ENCODE peak calls at places on chromosomes 13 and 19, in eight cellular contexts. G is cardiac muscle cell, X is RWPE1, I is cardiac fibroblast, O is psoas muscle, K is neural crest cell, F is HepG2, H is Peyer's patch. L is an unnamed sample.

GRCh38 chr19:3801412-3802096 is 15.4 kb upstream of the MATK start:
- DNase-seq in G (peak), X (peak), I (peak), O (no peak), K (no peak), F (no peak), H (peak), L (no peak)

GRCh38 chr13:37134411-37135041 is 29.1 kb upstream of the CSNK1A1L start:
- DNase-seq in G (peak), X (no peak), I (peak), O (no peak), K (no peak), F (no peak), H (no peak), L (no peak)

GRCh38 chr19:6743071-6743470 is 3.6 kb downstream of the TRIP10 start:
- DNase-seq in G (no peak), X (no peak), I (no peak), O (no peak), K (no peak), F (no peak), H (no peak), L (no peak)

GRCh38 chr13:92838786-92839185 is 387.8 kb upstream of the GPC6 start:
- DNase-seq in G (peak), X (peak), I (peak), O (no peak), K (no peak), F (peak), H (no peak), L (no peak)

GRCh38 chr13:75123428-75123827 is 358.5 kb downstream of the TBC1D4 start:
- DNase-seq in G (no peak), X (no peak), I (no peak), O (no peak), K (no peak), F (no peak), H (no peak), L (no peak)

GRCh38 chr19:677201-677600 is 1.0 kb downstream of the FSTL3 start:
- DNase-seq in G (peak), X (peak), I (peak), O (peak), K (no peak), F (peak), H (peak), L (no peak)

GRCh38 chr19:5046339-5047039 is 77.6 kb downstream of the KDM4B start:
- DNase-seq in G (no peak), X (peak), I (no peak), O (peak), K (no peak), F (peak), H (peak), L (peak)

GRCh38 chr13:75873499-75873898 is 237.4 kb downstream of the LMO7 start:
- DNase-seq in G (no peak), X (no peak), I (no peak), O (no peak), K (no peak), F (no peak), H (no peak), L (no peak)

GRCh38 chr13:39378293-39378692 is 224.7 kb downstream of the LHFPL6 start:
- DNase-seq in G (no peak), X (no peak), I (no peak), O (no peak), K (no peak), F (no peak), H (no peak), L (no peak)

GRCh38 chr13:48579167-48579918 is 46.5 kb upstream of the RCBTB2 start:
- DNase-seq in G (no peak), X (peak), I (no peak), O (no peak), K (no peak), F (no peak), H (no peak), L (no peak)

GRCh38 chr19:3692141-3693029 is 7.9 kb downstream of the PIP5K1C start:
- DNase-seq in G (no peak), X (no peak), I (no peak), O (no peak), K (peak), F (no peak), H (no peak), L (peak)

GRCh38 chr13:109737606-109738005 is 48.8 kb downstream of the IRS2 start:
- DNase-seq in G (peak), X (peak), I (peak), O (no peak), K (no peak), F (no peak), H (no peak), L (no peak)

GRCh38 chr13:22937241-22937640 is 243.5 kb upstream of the SGCG start:
- DNase-seq in G (no peak), X (no peak), I (no peak), O (no peak), K (no peak), F (no peak), H (no peak), L (no peak)

GRCh38 chr13:43300817-43301216 is 277.4 kb downstream of the DNAJC15 start:
- DNase-seq in G (peak), X (no peak), I (peak), O (no peak), K (no peak), F (no peak), H (no peak), L (no peak)

GRCh38 chr13:20473888-20474287 is 51.8 kb downstream of the CRYL1 start:
- DNase-seq in G (no peak), X (no peak), I (no peak), O (no peak), K (no peak), F (no peak), H (no peak), L (no peak)

GRCh38 chr13:44098559-44098958 is 218.9 kb downstream of the LACC1 start:
- DNase-seq in G (no peak), X (no peak), I (no peak), O (no peak), K (no peak), F (no peak), H (peak), L (no peak)

GRCh38 chr13:100589178-100589725 is 663 bp upstream of the GGACT start:
- DNase-seq in G (no peak), X (no peak), I (no peak), O (no peak), K (no peak), F (no peak), H (no peak), L (no peak)

GRCh38 chr13:100594255-100594654 is 5.7 kb upstream of the GGACT start:
- DNase-seq in G (no peak), X (no peak), I (no peak), O (no peak), K (no peak), F (no peak), H (no peak), L (no peak)

GRCh38 chr13:100597253-100597652 is 8.7 kb upstream of the GGACT start:
- DNase-seq in G (no peak), X (no peak), I (no peak), O (no peak), K (no peak), F (no peak), H (no peak), L (no peak)

GRCh38 chr13:100596516-100596915 is 7.9 kb upstream of the GGACT start:
- DNase-seq in G (no peak), X (no peak), I (no peak), O (no peak), K (no peak), F (no peak), H (no peak), L (no peak)

DNA sequence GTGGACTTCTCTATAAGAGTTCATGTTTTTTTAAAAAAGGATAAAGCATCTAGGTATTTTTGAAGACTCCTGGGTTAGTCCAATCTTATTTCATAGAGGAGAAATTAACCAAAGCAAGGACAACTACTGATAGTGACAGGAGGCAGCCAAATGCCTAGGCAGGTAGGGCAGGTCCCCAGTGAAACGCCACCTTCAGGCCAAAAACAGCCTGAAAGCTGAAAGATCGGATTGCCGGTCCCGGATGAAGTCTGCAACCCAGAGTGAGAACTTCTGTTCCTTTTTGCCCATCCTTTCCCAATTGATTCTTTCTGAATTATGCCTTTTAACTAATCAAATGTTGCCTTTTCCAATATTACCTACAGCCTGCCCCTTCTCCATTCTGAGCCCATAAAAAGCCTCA is 6.1 kb upstream of the GGACT start:
- DNase-seq in G (no peak), X (no peak), I (no peak), O (no peak), K (no peak), F (peak), H (peak), L (peak)
- TF ChIP-seq CTCF in G (peak), X (no peak), I (peak), O (no peak), K (peak), F (peak), H (peak), L (peak)

GRCh38 chr19:49019242-49019932 is 2.5 kb upstream of the LHB start:
- DNase-seq in G (peak), X (peak), I (peak), O (peak), K (peak), F (peak), H (peak), L (peak)
- TF ChIP-seq CTCF in G (no peak), X (peak), I (no peak), O (no peak), K (peak), F (peak), H (peak), L (no peak)

GRCh38 chr13:100633461-100633860 is 41.1 kb downstream of the TMTC4 start:
- DNase-seq in G (peak), X (peak), I (peak), O (no peak), K (no peak), F (peak), H (no peak), L (no peak)

GRCh38 chr13:100634686-100635085 is 39.9 kb downstream of the TMTC4 start:
- DNase-seq in G (no peak), X (no peak), I (no peak), O (no peak), K (no peak), F (no peak), H (no peak), L (no peak)

GRCh38 chr13:100625447-100625846 is 36.9 kb upstream of the GGACT start:
- DNase-seq in G (no peak), X (no peak), I (no peak), O (no peak), K (no peak), F (no peak), H (no peak), L (no peak)

GRCh38 chr13:100627142-100627541 is 38.6 kb upstream of the GGACT start:
- DNase-seq in G (no peak), X (no peak), I (no peak), O (no peak), K (no peak), F (no peak), H (no peak), L (no peak)

DNA sequence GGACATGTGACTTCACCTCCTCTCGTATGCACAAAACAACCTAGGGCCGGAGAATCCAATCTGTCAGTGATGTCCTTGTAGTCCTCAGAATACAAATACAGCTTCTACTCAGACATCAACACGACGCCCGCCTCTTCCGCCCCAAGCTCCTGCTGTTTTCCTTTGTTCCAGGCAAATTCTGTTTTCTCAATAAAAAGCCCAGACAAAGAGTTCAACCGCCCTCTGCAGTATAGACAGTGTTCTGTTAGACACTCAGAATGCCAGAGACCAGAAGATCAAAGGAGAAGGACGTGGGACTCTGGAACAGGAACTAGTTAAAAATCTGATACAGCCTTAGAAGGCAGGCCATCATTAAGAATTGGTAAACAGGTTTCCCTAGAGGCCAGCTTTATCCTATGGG is 42.0 kb upstream of the GGACT start:
- DNase-seq in G (no peak), X (no peak), I (no peak), O (no peak), K (peak), F (peak), H (no peak), L (no peak)
- TF ChIP-seq CTCF in G (no peak), X (no peak), I (no peak), O (no peak), K (no peak), F (no peak), H (no peak), L (no peak)

GRCh38 chr19:17999685-18000479 is 8.1 kb upstream of the ARRDC2 start:
- DNase-seq in G (no peak), X (no peak), I (no peak), O (no peak), K (no peak), F (no peak), H (no peak), L (peak)

GRCh38 chr19:18000981-18001836 is 6.8 kb upstream of the ARRDC2 start:
- DNase-seq in G (peak), X (peak), I (peak), O (peak), K (no peak), F (peak), H (peak), L (peak)

GRCh38 chr19:18000480-18000980 is 7.4 kb upstream of the ARRDC2 start:
- DNase-seq in G (no peak), X (no peak), I (no peak), O (no peak), K (no peak), F (no peak), H (no peak), L (no peak)

GRCh38 chr19:18001837-18002345 is 6.1 kb upstream of the ARRDC2 start:
- DNase-seq in G (no peak), X (no peak), I (no peak), O (no peak), K (no peak), F (no peak), H (no peak), L (no peak)

DNA sequence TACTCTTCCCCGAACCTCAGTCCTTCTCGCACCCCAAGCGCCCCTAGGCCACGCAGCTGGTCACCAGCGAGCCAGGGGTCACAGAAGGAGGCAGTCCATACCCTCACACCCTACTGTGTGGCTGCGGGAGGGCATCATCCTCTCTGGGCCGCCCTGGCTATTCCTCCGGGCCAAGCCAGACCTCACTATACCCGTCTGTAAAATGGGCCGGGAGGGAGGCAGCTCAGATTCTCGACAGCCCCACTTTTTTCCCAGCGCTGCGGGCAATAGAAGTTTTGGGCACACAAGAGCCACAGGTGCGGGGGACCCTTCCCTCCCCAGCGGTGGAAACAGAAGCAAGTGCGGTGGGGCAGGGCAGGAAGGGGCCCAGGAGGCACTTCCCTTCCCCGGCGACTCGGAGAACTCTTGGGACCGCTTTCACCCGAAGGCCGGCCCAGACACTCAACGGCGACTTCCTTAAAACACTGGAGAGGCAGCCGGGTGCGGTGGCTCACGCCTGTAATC is 5.6 kb upstream of the ARRDC2 start:
- DNase-seq in G (no peak), X (no peak), I (no peak), O (peak), K (no peak), F (no peak), H (peak), L (no peak)
- TF ChIP-seq CTCF in G (no peak), X (no peak), I (no peak), O (no peak), K (no peak), F (no peak), H (no peak), L (no peak)

DNA sequence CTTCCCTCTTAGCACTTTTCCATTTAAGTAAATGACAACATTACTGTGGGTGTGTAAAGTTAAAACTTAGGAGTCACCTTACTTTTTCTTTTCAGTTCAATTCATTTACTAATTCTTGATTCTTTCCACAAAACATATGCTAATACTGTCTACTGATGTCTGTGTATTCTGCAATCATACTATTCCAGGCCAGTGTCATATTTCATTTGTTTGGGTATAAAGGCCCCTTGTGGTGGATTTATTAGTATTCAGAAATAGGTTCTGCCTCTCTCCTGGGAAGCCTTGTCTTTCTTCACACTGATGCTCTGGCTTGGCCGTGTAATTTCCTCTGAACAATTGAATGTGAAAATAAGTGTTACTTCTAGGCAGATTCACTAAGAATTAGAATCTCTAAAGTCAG is 621.9 kb upstream of the SPRY2 start:
- DNase-seq in G (peak), X (no peak), I (peak), O (no peak), K (no peak), F (no peak), H (no peak), L (no peak)
- TF ChIP-seq CTCF in G (peak), X (no peak), I (no peak), O (no peak), K (peak), F (no peak), H (no peak), L (no peak)

GRCh38 chr19:8528500-8528899 is 14.5 kb upstream of the ZNF414 start:
- DNase-seq in G (peak), X (no peak), I (no peak), O (no peak), K (no peak), F (no peak), H (no peak), L (no peak)

GRCh38 chr19:8529369-8530006 is 15.5 kb upstream of the ZNF414 start:
- DNase-seq in G (no peak), X (no peak), I (no peak), O (no peak), K (no peak), F (no peak), H (no peak), L (no peak)

GRCh38 chr19:8526345-8527062 is 12.5 kb upstream of the ZNF414 start:
- DNase-seq in G (peak), X (peak), I (peak), O (peak), K (peak), F (peak), H (peak), L (peak)

GRCh38 chr19:8530061-8530679 is 16.2 kb upstream of the ZNF414 start:
- DNase-seq in G (no peak), X (no peak), I (no peak), O (no peak), K (no peak), F (no peak), H (no peak), L (no peak)

GRCh38 chr19:8525401-8525684 is 11.4 kb upstream of the ZNF414 start:
- DNase-seq in G (no peak), X (no peak), I (no peak), O (no peak), K (no peak), F (no peak), H (no peak), L (no peak)
- TF ChIP-seq CTCF in G (peak), X (no peak), I (no peak), O (peak), K (peak), F (peak), H (peak), L (no peak)

GRCh38 chr13:79482271-79482970 is 1.5 kb downstream of the NDFIP2 start:
- DNase-seq in G (peak), X (no peak), I (peak), O (no peak), K (no peak), F (no peak), H (no peak), L (no peak)

GRCh38 chr13:79475569-79475968 is 5.4 kb upstream of the NDFIP2 start:
- DNase-seq in G (no peak), X (no peak), I (no peak), O (no peak), K (no peak), F (no peak), H (no peak), L (no peak)

GRCh38 chr13:79480954-79481684 is at the start of gene NDFIP2:
- DNase-seq in G (peak), X (peak), I (peak), O (peak), K (peak), F (peak), H (peak), L (peak)

GRCh38 chr13:79481685-79482052 is 714 bp downstream of the NDFIP2 start:
- DNase-seq in G (no peak), X (peak), I (no peak), O (no peak), K (no peak), F (no peak), H (peak), L (peak)

GRCh38 chr13:79477968-79478367 is 3.0 kb upstream of the NDFIP2 start:
- DNase-seq in G (peak), X (no peak), I (peak), O (no peak), K (no peak), F (no peak), H (no peak), L (peak)
- TF ChIP-seq CTCF in G (no peak), X (no peak), I (no peak), O (no peak), K (no peak), F (no peak), H (no peak), L (no peak)

DNA sequence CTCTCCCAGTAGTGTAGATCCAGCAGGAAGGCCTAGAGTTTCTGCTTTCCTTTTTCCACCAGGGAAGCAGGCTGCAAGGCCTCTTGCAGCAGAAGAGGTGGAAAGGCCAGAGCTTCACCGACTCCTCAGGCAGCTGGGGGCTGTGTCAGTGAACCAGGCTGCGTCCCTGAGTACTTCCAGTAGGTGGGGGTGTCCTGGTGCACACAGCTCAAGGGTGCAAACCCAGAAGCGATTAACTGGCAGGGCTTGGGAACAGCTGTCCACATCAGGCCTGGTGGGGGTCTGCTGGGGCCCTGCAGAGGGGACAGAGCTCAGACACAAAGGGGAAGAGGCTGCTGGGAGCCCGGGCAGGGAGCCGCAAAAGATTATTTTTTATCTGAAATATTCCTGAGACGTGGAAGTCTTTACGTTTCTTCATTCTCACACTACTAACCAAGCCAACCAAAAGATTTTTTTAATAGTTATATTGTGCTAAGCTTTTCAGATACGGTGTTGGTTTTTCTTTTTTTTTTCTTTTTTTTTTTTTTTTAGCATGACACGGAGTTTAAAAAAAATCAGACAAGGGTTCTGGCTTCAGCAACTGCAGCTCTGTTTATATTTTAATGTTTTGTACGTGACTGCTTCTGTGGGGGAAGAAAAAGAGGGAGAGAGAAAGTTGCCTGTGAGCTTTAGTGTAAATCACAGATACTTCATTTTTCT is 11.0 kb downstream of the TSHZ3 start:
- DNase-seq in G (peak), X (no peak), I (peak), O (peak), K (peak), F (peak), H (peak), L (no peak)
- TF ChIP-seq CTCF in G (peak), X (no peak), I (peak), O (peak), K (peak), F (peak), H (peak), L (no peak)

L was measured in pancreas.